ENCODE peak calls at places on chromosome 2, in five cellular contexts. One of them, this sample, is unnamed. For H3K4me1, the result is how much of the 10 kb centered on the place peaks cover.

GRCh38 chr2:223262946-223263345 is 211.0 kb downstream of the KCNE4 start:
- DNase-seq in SK-N-SH: no peak
- DNase-seq in OCI-LY7: no peak
- DNase-seq in neural progenitor cell: no peak
- DNase-seq in HCT116: peak
- DNase-seq in this sample: peak

GRCh38 chr2:117936871-117937428 is 76.9 kb downstream of the CCDC93 start:
- DNase-seq in HCT116: no peak
- DNase-seq in SK-N-SH: no peak
- DNase-seq in OCI-LY7: no peak
- DNase-seq in neural progenitor cell: peak
- DNase-seq in this sample: no peak

GRCh38 chr2:175154670-175155082 is 13.3 kb downstream of the ATF2 start:
- DNase-seq in HCT116: peak
- DNase-seq in neural progenitor cell: no peak
- DNase-seq in OCI-LY7: no peak
- DNase-seq in SK-N-SH: no peak
- DNase-seq in this sample: no peak

GRCh38 chr2:127153691-127154158 is 46.8 kb upstream of the BIN1 start:
- DNase-seq in neural progenitor cell: no peak
- DNase-seq in OCI-LY7: no peak
- DNase-seq in HCT116: no peak
- DNase-seq in SK-N-SH: no peak
- DNase-seq in this sample: no peak

GRCh38 chr2:239440511-239440959 is 39.7 kb upstream of the HDAC4 start:
- DNase-seq in neural progenitor cell: peak
- DNase-seq in HCT116: no peak
- DNase-seq in SK-N-SH: no peak
- DNase-seq in OCI-LY7: no peak
- DNase-seq in this sample: peak

GRCh38 chr2:64143154-64144056 is 815 bp downstream of the PELI1 start:
- DNase-seq in OCI-LY7: peak
- DNase-seq in SK-N-SH: peak
- DNase-seq in neural progenitor cell: peak
- DNase-seq in HCT116: no peak
- DNase-seq in this sample: peak

GRCh38 chr2:43190305-43191052 is 35.9 kb downstream of the ZFP36L2 start:
- DNase-seq in OCI-LY7: no peak
- DNase-seq in neural progenitor cell: no peak
- DNase-seq in HCT116: no peak
- DNase-seq in SK-N-SH: no peak
- DNase-seq in this sample: no peak

GRCh38 chr2:114661926-114662670 is 219.7 kb downstream of the DPP10 start:
- DNase-seq in neural progenitor cell: peak
- DNase-seq in OCI-LY7: no peak
- DNase-seq in HCT116: no peak
- DNase-seq in SK-N-SH: peak
- DNase-seq in this sample: peak

GRCh38 chr2:234686088-234686890 is 189.4 kb upstream of the ARL4C start:
- DNase-seq in OCI-LY7: no peak
- DNase-seq in SK-N-SH: no peak
- DNase-seq in HCT116: no peak
- DNase-seq in neural progenitor cell: peak
- DNase-seq in this sample: peak

GRCh38 chr2:71700880-71701397 is 247.6 kb downstream of the DYSF start:
- DNase-seq in HCT116: no peak
- DNase-seq in OCI-LY7: no peak
- DNase-seq in neural progenitor cell: peak
- DNase-seq in SK-N-SH: no peak
- DNase-seq in this sample: no peak
- TF ChIP-seq EZH2phosphoT487 in HCT116: no peak
- TF ChIP-seq EZH2phosphoT487 in OCI-LY7: no peak
- TF ChIP-seq EZH2phosphoT487 in neural progenitor cell: no peak
- TF ChIP-seq EZH2phosphoT487 in SK-N-SH: no peak
- TF ChIP-seq EZH2phosphoT487 in this sample: no peak

DNA sequence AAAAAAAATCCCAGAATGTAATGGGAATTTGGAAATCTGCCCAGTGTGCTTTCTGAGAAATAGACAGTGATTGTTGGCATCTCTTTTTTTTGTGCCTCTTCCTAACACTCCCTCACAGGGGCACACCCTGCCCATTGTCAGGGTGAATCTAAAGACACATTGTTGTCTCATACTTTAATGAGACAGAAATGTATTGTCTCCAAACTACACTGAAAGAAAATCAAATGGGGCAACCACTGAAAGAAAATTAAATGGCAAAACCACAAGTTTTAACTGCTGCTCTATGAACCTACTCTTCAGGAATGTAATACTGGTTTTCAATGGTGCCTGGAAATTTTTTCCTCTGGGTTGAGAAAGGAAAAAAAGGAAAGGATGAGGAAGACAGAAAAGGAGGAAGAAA is 43.2 kb upstream of the GLS start:
- DNase-seq in neural progenitor cell: no peak
- DNase-seq in HCT116: peak
- DNase-seq in OCI-LY7: no peak
- DNase-seq in SK-N-SH: no peak
- DNase-seq in this sample: no peak
- H3K4me1 ChIP-seq in neural progenitor cell: under half
- H3K4me1 ChIP-seq in HCT116: under half
- H3K4me1 ChIP-seq in OCI-LY7: under half
- H3K4me1 ChIP-seq in SK-N-SH: under half
- H3K4me1 ChIP-seq in this sample: under half

DNA sequence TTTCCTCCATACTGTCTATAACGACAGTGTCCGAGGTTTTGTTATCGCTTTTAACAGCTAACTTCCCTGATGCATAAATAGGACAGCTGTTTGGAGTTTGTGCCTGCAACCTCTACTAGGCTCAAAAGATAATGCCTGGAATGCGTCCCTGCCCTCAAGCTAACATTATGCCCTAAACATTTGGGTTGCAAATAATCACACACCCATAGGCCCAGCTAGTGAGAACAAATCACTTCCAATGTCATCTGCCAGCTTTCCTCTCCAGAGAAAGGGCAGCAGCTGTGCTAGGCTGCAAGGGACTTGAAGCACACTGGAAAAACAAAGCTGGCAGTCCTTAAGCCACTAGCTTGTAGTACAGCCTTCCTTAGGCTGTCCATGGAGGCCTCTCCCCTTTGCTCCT is 201.8 kb upstream of the LYPD1 start:
- DNase-seq in neural progenitor cell: peak
- DNase-seq in OCI-LY7: no peak
- DNase-seq in HCT116: no peak
- DNase-seq in SK-N-SH: peak
- DNase-seq in this sample: no peak
- TF ChIP-seq EZH2phosphoT487 in neural progenitor cell: no peak
- TF ChIP-seq EZH2phosphoT487 in OCI-LY7: no peak
- TF ChIP-seq EZH2phosphoT487 in HCT116: no peak
- TF ChIP-seq EZH2phosphoT487 in SK-N-SH: no peak
- TF ChIP-seq EZH2phosphoT487 in this sample: no peak

GRCh38 chr2:66521459-66521858 is 86.5 kb downstream of the MEIS1 start:
- DNase-seq in OCI-LY7: no peak
- DNase-seq in HCT116: no peak
- DNase-seq in neural progenitor cell: no peak
- DNase-seq in SK-N-SH: no peak
- DNase-seq in this sample: no peak
- H3K4me1 ChIP-seq in OCI-LY7: under half
- H3K4me1 ChIP-seq in HCT116: under half
- H3K4me1 ChIP-seq in neural progenitor cell: under half
- H3K4me1 ChIP-seq in SK-N-SH: under half
- H3K4me1 ChIP-seq in this sample: under half